ENCODE peak calls at places on chromosomes 3 and 15, in seven cellular contexts. One of them, this sample, is unnamed.

GRCh38 chr3:48088749-48089466 is 72.7 kb upstream of the MAP4 start:
- DNase-seq in colonic mucosa: peak
- DNase-seq in A549: peak
- DNase-seq in cardiac fibroblast: peak
- DNase-seq in uterus: peak
- DNase-seq in cardiac muscle cell: peak
- DNase-seq in GM12865: peak
- DNase-seq in this sample: peak

GRCh38 chr3:166444756-166445155 is 607.5 kb upstream of the BCHE start:
- DNase-seq in uterus: no peak
- DNase-seq in GM12865: no peak
- DNase-seq in A549: no peak
- DNase-seq in cardiac fibroblast: no peak
- DNase-seq in colonic mucosa: no peak
- DNase-seq in cardiac muscle cell: no peak
- DNase-seq in this sample: no peak

GRCh38 chr3:46953265-46954010 is 23.1 kb downstream of the CCDC12 start:
- DNase-seq in uterus: no peak
- DNase-seq in A549: no peak
- DNase-seq in colonic mucosa: no peak
- DNase-seq in cardiac muscle cell: no peak
- DNase-seq in cardiac fibroblast: no peak
- DNase-seq in GM12865: peak
- DNase-seq in this sample: no peak

GRCh38 chr3:39193391-39193790 is 996 bp upstream of the XIRP1 start:
- DNase-seq in uterus: no peak
- DNase-seq in cardiac muscle cell: no peak
- DNase-seq in A549: no peak
- DNase-seq in cardiac fibroblast: peak
- DNase-seq in colonic mucosa: no peak
- DNase-seq in GM12865: no peak
- DNase-seq in this sample: no peak

GRCh38 chr3:15498461-15499214 is 22.9 kb downstream of the COLQ start:
- DNase-seq in cardiac fibroblast: no peak
- DNase-seq in GM12865: no peak
- DNase-seq in A549: no peak
- DNase-seq in cardiac muscle cell: no peak
- DNase-seq in colonic mucosa: no peak
- DNase-seq in uterus: no peak
- DNase-seq in this sample: no peak

GRCh38 chr3:29409409-29409808 is 128.5 kb downstream of the RBMS3 start:
- DNase-seq in cardiac fibroblast: peak
- DNase-seq in uterus: no peak
- DNase-seq in colonic mucosa: no peak
- DNase-seq in A549: no peak
- DNase-seq in cardiac muscle cell: no peak
- DNase-seq in GM12865: no peak
- DNase-seq in this sample: no peak

GRCh38 chr15:81492303-81492702 is 118.3 kb upstream of the TMC3 start:
- DNase-seq in cardiac muscle cell: no peak
- DNase-seq in cardiac fibroblast: peak
- DNase-seq in GM12865: no peak
- DNase-seq in A549: no peak
- DNase-seq in uterus: no peak
- DNase-seq in colonic mucosa: no peak
- DNase-seq in this sample: no peak

GRCh38 chr3:128763967-128764366 is 38.0 kb downstream of the RAB7A start:
- DNase-seq in cardiac fibroblast: no peak
- DNase-seq in A549: no peak
- DNase-seq in GM12865: no peak
- DNase-seq in uterus: no peak
- DNase-seq in colonic mucosa: no peak
- DNase-seq in cardiac muscle cell: no peak
- DNase-seq in this sample: no peak

GRCh38 chr15:38699633-38700230 is 135.1 kb upstream of the RASGRP1 start:
- DNase-seq in A549: peak
- DNase-seq in GM12865: peak
- DNase-seq in uterus: peak
- DNase-seq in cardiac fibroblast: peak
- DNase-seq in cardiac muscle cell: peak
- DNase-seq in colonic mucosa: peak
- DNase-seq in this sample: peak

GRCh38 chr3:134965849-134966248 is 170.8 kb downstream of the EPHB1 start:
- DNase-seq in colonic mucosa: no peak
- DNase-seq in A549: no peak
- DNase-seq in uterus: no peak
- DNase-seq in GM12865: no peak
- DNase-seq in cardiac fibroblast: no peak
- DNase-seq in cardiac muscle cell: no peak
- DNase-seq in this sample: no peak

GRCh38 chr3:171811059-171811912 is 1.0 kb upstream of the PLD1 start:
- DNase-seq in GM12865: no peak
- DNase-seq in A549: peak
- DNase-seq in uterus: peak
- DNase-seq in cardiac fibroblast: peak
- DNase-seq in cardiac muscle cell: no peak
- DNase-seq in colonic mucosa: no peak
- DNase-seq in this sample: no peak

DNA sequence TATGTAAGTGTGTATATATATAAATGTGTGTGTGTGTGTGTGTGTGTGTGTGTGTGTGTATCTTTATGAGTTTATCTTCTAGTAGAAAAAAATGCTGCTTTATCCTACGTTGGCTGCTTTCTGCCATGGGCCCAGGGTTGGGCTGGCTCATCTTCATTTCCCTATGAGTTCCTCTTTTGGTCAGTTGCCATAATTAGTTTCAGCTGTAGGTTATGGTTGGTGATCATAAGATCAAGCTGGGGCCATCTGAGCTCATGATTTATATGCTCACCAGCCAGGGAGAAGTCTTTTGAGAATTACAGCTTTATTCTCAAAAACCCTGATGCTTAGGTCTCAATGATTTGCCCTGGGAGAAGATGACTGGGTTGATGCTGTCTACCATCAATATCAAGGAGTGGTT is 775.8 kb upstream of the ARPP21 start:
- DNase-seq in uterus: no peak
- DNase-seq in GM12865: no peak
- DNase-seq in A549: no peak
- DNase-seq in cardiac fibroblast: no peak
- DNase-seq in colonic mucosa: no peak
- DNase-seq in cardiac muscle cell: no peak
- DNase-seq in this sample: no peak
- H3K4me3 ChIP-seq in uterus: no peak
- H3K4me3 ChIP-seq in GM12865: no peak
- H3K4me3 ChIP-seq in A549: no peak
- H3K4me3 ChIP-seq in cardiac fibroblast: no peak
- H3K4me3 ChIP-seq in colonic mucosa: no peak
- H3K4me3 ChIP-seq in cardiac muscle cell: no peak
- H3K4me3 ChIP-seq in this sample: no peak

GRCh38 chr3:178419078-178419477 is 117.2 kb upstream of the KCNMB2 start:
- DNase-seq in cardiac fibroblast: peak
- DNase-seq in GM12865: no peak
- DNase-seq in colonic mucosa: no peak
- DNase-seq in cardiac muscle cell: no peak
- DNase-seq in uterus: no peak
- DNase-seq in A549: no peak
- DNase-seq in this sample: no peak
- H3K4me3 ChIP-seq in cardiac fibroblast: no peak
- H3K4me3 ChIP-seq in GM12865: peak
- H3K4me3 ChIP-seq in colonic mucosa: no peak
- H3K4me3 ChIP-seq in cardiac muscle cell: no peak
- H3K4me3 ChIP-seq in uterus: no peak
- H3K4me3 ChIP-seq in A549: no peak
- H3K4me3 ChIP-seq in this sample: no peak

GRCh38 chr15:74543583-74543982 is 2.6 kb downstream of the ARID3B start:
- DNase-seq in GM12865: peak
- DNase-seq in cardiac fibroblast: no peak
- DNase-seq in A549: no peak
- DNase-seq in uterus: no peak
- DNase-seq in cardiac muscle cell: no peak
- DNase-seq in colonic mucosa: no peak
- DNase-seq in this sample: no peak

GRCh38 chr15:74541494-74542191 is 623 bp downstream of the ARID3B start:
- DNase-seq in cardiac fibroblast: peak
- DNase-seq in cardiac muscle cell: peak
- DNase-seq in GM12865: peak
- DNase-seq in colonic mucosa: peak
- DNase-seq in A549: no peak
- DNase-seq in uterus: peak
- DNase-seq in this sample: peak

GRCh38 chr15:74540761-74541493 is at the start of gene ARID3B:
- DNase-seq in GM12865: peak
- DNase-seq in cardiac fibroblast: peak
- DNase-seq in A549: peak
- DNase-seq in cardiac muscle cell: peak
- DNase-seq in uterus: peak
- DNase-seq in colonic mucosa: peak
- DNase-seq in this sample: peak

GRCh38 chr15:74543043-74543422 is 2.0 kb downstream of the ARID3B start:
- DNase-seq in colonic mucosa: no peak
- DNase-seq in GM12865: peak
- DNase-seq in cardiac fibroblast: no peak
- DNase-seq in A549: no peak
- DNase-seq in uterus: no peak
- DNase-seq in cardiac muscle cell: no peak
- DNase-seq in this sample: no peak

GRCh38 chr15:74542192-74543042 is 1.4 kb downstream of the ARID3B start:
- DNase-seq in GM12865: peak
- DNase-seq in cardiac fibroblast: no peak
- DNase-seq in cardiac muscle cell: no peak
- DNase-seq in A549: no peak
- DNase-seq in uterus: no peak
- DNase-seq in colonic mucosa: no peak
- DNase-seq in this sample: no peak
- H3K4me3 ChIP-seq in GM12865: peak
- H3K4me3 ChIP-seq in cardiac fibroblast: no peak
- H3K4me3 ChIP-seq in cardiac muscle cell: peak
- H3K4me3 ChIP-seq in A549: peak
- H3K4me3 ChIP-seq in uterus: no peak
- H3K4me3 ChIP-seq in colonic mucosa: peak
- H3K4me3 ChIP-seq in this sample: peak

GRCh38 chr15:58229297-58229768 is 91.2 kb downstream of the AQP9 start:
- DNase-seq in cardiac fibroblast: no peak
- DNase-seq in uterus: no peak
- DNase-seq in cardiac muscle cell: peak
- DNase-seq in GM12865: no peak
- DNase-seq in A549: no peak
- DNase-seq in colonic mucosa: no peak
- DNase-seq in this sample: no peak
- H3K4me3 ChIP-seq in cardiac fibroblast: no peak
- H3K4me3 ChIP-seq in uterus: no peak
- H3K4me3 ChIP-seq in cardiac muscle cell: no peak
- H3K4me3 ChIP-seq in GM12865: no peak
- H3K4me3 ChIP-seq in A549: no peak
- H3K4me3 ChIP-seq in colonic mucosa: no peak
- H3K4me3 ChIP-seq in this sample: no peak

DNA sequence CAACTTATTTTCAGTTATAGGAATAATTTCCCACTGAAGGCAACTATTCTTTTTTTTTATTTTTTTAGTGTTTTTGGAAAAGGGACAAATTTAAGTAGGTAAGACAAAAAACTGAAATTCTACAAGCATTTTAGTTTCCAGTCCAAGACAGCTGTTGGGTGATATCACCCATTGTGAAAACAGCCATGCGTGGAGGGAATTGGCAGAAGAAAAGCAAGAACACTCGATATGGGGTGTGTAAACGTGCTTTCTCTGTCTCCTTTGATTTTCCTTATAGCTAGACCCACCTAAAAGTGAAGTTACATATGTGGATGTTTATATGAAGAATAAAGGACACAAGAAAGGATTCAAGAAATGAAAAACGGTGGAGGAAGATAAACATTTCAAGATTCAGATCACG is 268.8 kb upstream of the ADAMTS9 start:
- DNase-seq in uterus: no peak
- DNase-seq in cardiac muscle cell: no peak
- DNase-seq in A549: no peak
- DNase-seq in GM12865: no peak
- DNase-seq in cardiac fibroblast: no peak
- DNase-seq in colonic mucosa: no peak
- DNase-seq in this sample: no peak
- H3K4me3 ChIP-seq in uterus: no peak
- H3K4me3 ChIP-seq in cardiac muscle cell: no peak
- H3K4me3 ChIP-seq in A549: no peak
- H3K4me3 ChIP-seq in GM12865: no peak
- H3K4me3 ChIP-seq in cardiac fibroblast: no peak
- H3K4me3 ChIP-seq in colonic mucosa: no peak
- H3K4me3 ChIP-seq in this sample: no peak

GRCh38 chr3:37945407-37945802 is 45.2 kb upstream of the VILL start:
- DNase-seq in uterus: no peak
- DNase-seq in cardiac muscle cell: no peak
- DNase-seq in colonic mucosa: no peak
- DNase-seq in A549: no peak
- DNase-seq in cardiac fibroblast: no peak
- DNase-seq in GM12865: no peak
- DNase-seq in this sample: no peak
- H3K4me3 ChIP-seq in uterus: no peak
- H3K4me3 ChIP-seq in cardiac muscle cell: no peak
- H3K4me3 ChIP-seq in colonic mucosa: no peak
- H3K4me3 ChIP-seq in A549: no peak
- H3K4me3 ChIP-seq in cardiac fibroblast: no peak
- H3K4me3 ChIP-seq in GM12865: no peak
- H3K4me3 ChIP-seq in this sample: no peak

DNA sequence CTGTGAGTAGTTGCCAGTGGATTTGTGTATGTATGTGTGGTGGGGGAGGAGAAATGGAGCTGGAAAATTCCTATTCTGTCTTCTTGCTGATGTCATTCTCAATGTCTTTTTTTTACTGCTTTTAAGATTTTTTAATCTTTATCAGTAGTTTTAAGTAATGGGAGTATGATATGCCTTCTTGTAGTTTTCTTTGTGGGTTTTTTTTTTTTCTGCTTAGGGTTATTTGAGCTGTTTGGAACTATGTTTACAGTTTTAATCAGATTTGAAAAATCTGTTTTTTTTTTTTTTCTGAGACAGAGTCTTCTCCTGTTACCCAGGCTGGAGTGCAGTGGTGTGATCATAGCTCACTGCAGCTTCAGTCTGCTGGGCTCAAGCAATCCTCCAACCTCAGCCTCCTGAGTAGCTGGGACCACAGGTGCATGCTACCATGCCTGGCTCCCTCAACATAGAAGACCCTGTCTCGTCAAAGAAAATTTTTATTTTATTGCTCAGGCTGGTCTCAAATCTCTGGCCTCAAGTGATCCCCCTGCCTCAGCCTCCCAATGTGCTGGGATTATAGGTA is 37.1 kb downstream of the RPL39L start:
- DNase-seq in cardiac muscle cell: no peak
- DNase-seq in cardiac fibroblast: no peak
- DNase-seq in uterus: no peak
- DNase-seq in A549: no peak
- DNase-seq in colonic mucosa: no peak
- DNase-seq in GM12865: no peak
- DNase-seq in this sample: no peak
- H3K4me3 ChIP-seq in cardiac muscle cell: no peak
- H3K4me3 ChIP-seq in cardiac fibroblast: peak
- H3K4me3 ChIP-seq in uterus: peak
- H3K4me3 ChIP-seq in A549: peak
- H3K4me3 ChIP-seq in colonic mucosa: no peak
- H3K4me3 ChIP-seq in GM12865: no peak
- H3K4me3 ChIP-seq in this sample: no peak

This sample was measured in testis.